ENCODE peak calls at places on chromosomes 13 and 19, in four cellular contexts. I is IMR-90, B is cardiac muscle cell, V is ascending aorta. L is an unnamed sample. For H3K4me1 and H3K27me3, the result is how much of the 10 kb centered on the place peaks cover.

GRCh38 chr19:47122359-47123335 is 8.0 kb upstream of the SAE1 start:
- DNase-seq in V (no peak), B (peak), I (peak), L (no peak)

GRCh38 chr19:15358918-15359317 is 20.7 kb downstream of the AKAP8 start:
- DNase-seq in B (no peak), V (no peak), I (peak), L (no peak)

GRCh38 chr13:29845440-29846056 is 4.9 kb downstream of the UBL3 start:
- DNase-seq in B (no peak), I (peak), V (no peak), L (no peak)

GRCh38 chr19:12969292-12969988 is at the start of gene DAND5:
- DNase-seq in V (no peak), I (no peak), B (no peak), L (no peak)

GRCh38 chr19:48780684-48781391 is 25.5 kb downstream of the FGF21 start:
- DNase-seq in I (peak), V (no peak), B (no peak), L (peak)

GRCh38 chr13:31160857-31161582 is 684 bp downstream of the HSPH1 start:
- DNase-seq in V (no peak), I (peak), B (peak), L (peak)

GRCh38 chr19:56538254-56538760 is 441 bp upstream of the ZFP28 start:
- DNase-seq in V (peak), B (peak), I (peak), L (peak)

GRCh38 chr13:44819245-44819644 is 170.0 kb downstream of the NUFIP1 start:
- DNase-seq in I (peak), V (no peak), B (no peak), L (no peak)

GRCh38 chr19:13842294-13843103 is 34.4 kb upstream of the NANOS3 start:
- DNase-seq in I (peak), B (peak), V (peak), L (peak)

GRCh38 chr13:113145911-113146598 is 12.4 kb upstream of the PROZ start:
- DNase-seq in I (no peak), V (no peak), B (no peak), L (peak)

GRCh38 chr13:43072394-43072793 is 49.0 kb downstream of the DNAJC15 start:
- DNase-seq in B (no peak), V (no peak), I (no peak), L (no peak)

GRCh38 chr13:97269603-97270002 is 47.5 kb downstream of the MBNL2 start:
- DNase-seq in I (no peak), B (no peak), V (no peak), L (no peak)

GRCh38 chr13:46317120-46317519 is 69.9 kb downstream of the RUBCNL start:
- DNase-seq in I (no peak), B (no peak), V (no peak), L (no peak)

GRCh38 chr19:36489920-36490415 is 607 bp upstream of the ZNF566 start:
- DNase-seq in I (peak), V (peak), B (peak), L (peak)

GRCh38 chr19:7540761-7541480 is 5.4 kb downstream of the PNPLA6 start:
- DNase-seq in V (no peak), I (peak), B (peak), L (no peak)

GRCh38 chr19:18763674-18764590 is 27.2 kb downstream of the COMP start:
- DNase-seq in I (peak), V (no peak), B (no peak), L (no peak)

GRCh38 chr19:58382997-58383603 is 2.3 kb upstream of the ZNF837 start:
- DNase-seq in V (no peak), B (no peak), I (no peak), L (no peak)

GRCh38 chr13:46160474-46161066 is 21.4 kb downstream of the LCP1 start:
- DNase-seq in V (no peak), B (peak), I (peak), L (no peak)

GRCh38 chr19:10352764-10353671 is 13.6 kb upstream of the ICAM3 start:
- DNase-seq in I (no peak), B (peak), V (no peak), L (peak)

GRCh38 chr13:114112826-114113322 is 19.5 kb downstream of the RASA3 start:
- DNase-seq in V (no peak), I (no peak), B (no peak), L (peak)

GRCh38 chr13:66915596-66916185 is 314.4 kb downstream of the PCDH9 start:
- DNase-seq in V (no peak), B (no peak), I (peak), L (no peak)

GRCh38 chr19:53908106-53908932 is 759 bp upstream of the CACNG7 start:
- DNase-seq in V (no peak), B (peak), I (peak), L (no peak)

GRCh38 chr13:65836066-65836465 is 1394.1 kb downstream of the PCDH9 start:
- DNase-seq in V (no peak), B (no peak), I (no peak), L (no peak)

GRCh38 chr19:801861-802496 is 4.7 kb downstream of the PTBP1 start:
- DNase-seq in I (peak), V (no peak), B (peak), L (no peak)

GRCh38 chr19:3345850-3346460 is 20.4 kb upstream of the NFIC start:
- DNase-seq in I (no peak), V (no peak), B (no peak), L (no peak)

GRCh38 chr13:113327766-113328391 is 30.8 kb downstream of the LAMP1 start:
- DNase-seq in B (no peak), I (no peak), V (no peak), L (no peak)

GRCh38 chr19:3784607-3785463 is 1.3 kb downstream of the MATK start:
- DNase-seq in B (no peak), I (no peak), V (no peak), L (no peak)

GRCh38 chr19:2548966-2549365 is 73.0 kb downstream of the GADD45B start:
- DNase-seq in B (no peak), V (no peak), I (no peak), L (no peak)

GRCh38 chr19:29680447-29680846 is 15.2 kb downstream of the PLEKHF1 start:
- DNase-seq in I (no peak), V (no peak), B (no peak), L (no peak)

GRCh38 chr19:13825489-13826475 is 30.5 kb downstream of the ZSWIM4 start:
- DNase-seq in V (no peak), I (no peak), B (peak), L (no peak)

GRCh38 chr19:33394723-33395560 is 21.4 kb downstream of the CEBPG start:
- DNase-seq in V (no peak), I (no peak), B (no peak), L (no peak)

GRCh38 chr13:90015565-90016507 is 1331.7 kb upstream of the MIR17HG start:
- DNase-seq in B (no peak), V (no peak), I (no peak), L (no peak)

GRCh38 chr19:38265213-38265861 is 964 bp downstream of the SPINT2 start:
- DNase-seq in I (no peak), V (peak), B (peak), L (no peak)
- TF ChIP-seq CTCF in I (no peak), V (no peak), B (no peak), L (no peak)

DNA sequence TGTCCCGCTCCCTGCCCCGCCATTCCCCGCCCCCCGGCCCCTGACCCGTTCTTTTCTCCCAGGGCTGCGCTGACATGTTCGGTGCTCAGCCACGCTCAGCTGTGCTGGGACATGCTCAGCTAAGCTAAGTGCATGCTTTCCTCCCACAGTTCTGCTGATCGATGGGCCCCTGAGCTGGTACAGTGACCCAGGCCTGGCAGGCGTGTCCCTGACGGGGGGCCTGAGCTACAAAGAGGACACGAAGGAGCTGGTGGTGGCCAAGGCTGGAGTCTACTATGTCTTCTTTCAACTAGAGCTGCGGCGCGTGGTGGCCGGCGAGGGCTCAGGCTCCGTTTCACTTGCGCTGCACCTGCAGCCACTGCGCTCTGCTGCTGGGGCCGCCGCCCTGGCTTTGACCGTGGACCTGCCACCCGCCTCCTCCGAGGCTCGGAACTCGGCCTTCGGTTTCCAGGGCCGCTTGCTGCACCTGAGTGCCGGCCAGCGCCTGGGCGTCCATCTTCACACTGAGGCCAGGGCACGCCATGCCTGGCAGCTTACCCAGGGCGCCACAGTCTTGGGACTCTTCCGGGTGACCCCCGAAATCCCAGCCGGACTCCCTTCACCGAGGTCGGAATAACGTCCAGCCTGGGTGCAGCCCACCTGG is 3.7 kb downstream of the TNFSF9 start:
- DNase-seq in I (no peak), B (peak), V (no peak), L (no peak)
- H3K4me1 ChIP-seq in I (under half), B (under half), V (under half), L (under half)

GRCh38 chr19:50657222-50657669 is 8.0 kb downstream of the C19orf81 start:
- DNase-seq in V (no peak), I (no peak), B (no peak), L (no peak)
- H3K27me3 ChIP-seq in V (under half), I (under half), B (under half), L (under half)

DNA sequence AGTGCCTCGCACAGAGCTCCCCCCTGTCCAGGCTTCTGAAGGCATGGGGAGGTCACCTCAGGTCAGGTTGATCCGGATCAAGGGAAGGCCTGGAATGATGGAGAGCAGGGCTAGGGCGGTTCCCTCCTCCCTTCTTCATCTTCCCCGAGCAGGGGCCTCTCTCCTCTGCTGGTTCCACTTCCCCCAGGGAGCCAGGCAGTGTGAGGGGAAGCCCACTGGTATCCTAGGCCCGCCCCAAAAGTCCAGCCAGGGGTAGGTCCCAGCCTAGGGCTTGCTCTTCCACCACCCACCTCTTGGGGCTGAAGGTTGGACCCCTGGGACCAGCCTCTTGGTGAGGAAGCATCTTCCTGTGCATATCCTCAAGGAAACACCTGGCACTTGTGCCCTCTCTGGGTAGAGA is 16.4 kb upstream of the PRR19 start:
- DNase-seq in V (no peak), B (no peak), I (no peak), L (no peak)
- TF ChIP-seq CTCF in V (no peak), B (no peak), I (no peak), L (no peak)

GRCh38 chr19:39141929-39142328 is 16.3 kb downstream of the PAK4 start:
- DNase-seq in I (no peak), V (no peak), B (no peak), L (no peak)

GRCh38 chr19:39140594-39140993 is 15.0 kb downstream of the PAK4 start:
- DNase-seq in V (no peak), B (no peak), I (no peak), L (no peak)

GRCh38 chr19:39144487-39145071 is 19.0 kb downstream of the PAK4 start:
- DNase-seq in V (no peak), B (no peak), I (peak), L (no peak)

GRCh38 chr19:39140195-39140516 is 14.6 kb downstream of the PAK4 start:
- DNase-seq in I (no peak), B (no peak), V (no peak), L (no peak)

GRCh38 chr19:39142655-39143054 is 17.1 kb downstream of the PAK4 start:
- DNase-seq in V (no peak), I (no peak), B (no peak), L (no peak)
- H3K4me1 ChIP-seq in V (under half), I (under half), B (under half), L (under half)